ENCODE peak calls at places on chromosomes 6 and 20, in eight cellular contexts. B is stimulated activated CD4-positive, alpha-beta T cell treated with anti-CD3 and anti-CD28 coated beads, TNF-alpha, amount 100 ng/mL, for 1 hour; N is PC-3; H is ecto neural progenitor cell; Z is activated T-helper 1 cell treated with Interleukin-2 at 50 U/mL for 16 hours; G is activated T-cell treated with anti-CD3 and anti-CD28 coated beads for 1 hour; I is prostate gland; W is HFF-Myc. Y is an unnamed sample.

GRCh38 chr6:82298012-82298411 is 50.5 kb upstream of the IBTK start:
- DNase-seq in H (no peak), W (peak; percentile 10), I (no peak), G (no peak), N (peak; percentile 78), Z (no peak), B (no peak), Y (peak; percentile 49)

GRCh38 chr6:53578371-53578770 is 33.5 kb upstream of the GCLC start:
- DNase-seq in Z (no peak), N (no peak), I (no peak), H (no peak), B (no peak), G (no peak), W (no peak), Y (no peak)

GRCh38 chr6:143397229-143398222 is 53.0 kb downstream of the ADAT2 start:
- DNase-seq in I (peak; percentile 68), W (peak; percentile 58), N (peak; percentile 92), Z (no peak), G (no peak), B (no peak), H (no peak), Y (peak; percentile 90)

GRCh38 chr6:28002181-28002580 is 45.1 kb downstream of the OR2B6 start:
- DNase-seq in Z (no peak), I (no peak), B (no peak), W (no peak), H (no peak), G (no peak), N (peak; percentile 49), Y (no peak)

GRCh38 chr6:14706378-14706929 is 539.4 kb upstream of the JARID2 start:
- DNase-seq in B (peak; percentile 47), I (no peak), H (no peak), W (peak; percentile 61), G (no peak), Z (no peak), N (peak; percentile 93), Y (no peak)

GRCh38 chr6:45606831-45607400 is 229.2 kb upstream of the SUPT3H start:
- DNase-seq in W (no peak), G (no peak), N (no peak), H (no peak), I (no peak), Z (no peak), B (no peak), Y (no peak)

GRCh38 chr6:170166511-170167122 is 124.3 kb downstream of the DLL1 start:
- DNase-seq in W (no peak), N (no peak), Z (no peak), B (no peak), H (no peak), G (no peak), I (no peak), Y (no peak)

GRCh38 chr6:157647261-157647915 is 175.7 kb upstream of the SNX9 start:
- DNase-seq in G (no peak), B (no peak), W (no peak), H (no peak), N (no peak), Z (no peak), I (no peak), Y (no peak)

GRCh38 chr20:33852971-33853813 is 42.0 kb downstream of the CHMP4B start:
- DNase-seq in B (no peak), W (no peak), H (no peak), N (no peak), Z (peak; percentile 9), G (peak; percentile 19), I (no peak), Y (no peak)

GRCh38 chr6:42429836-42430235 is 21.9 kb downstream of the TRERF1 start:
- DNase-seq in G (no peak), W (no peak), H (no peak), B (no peak), N (no peak), Z (no peak), I (no peak), Y (no peak)

GRCh38 chr6:79077680-79078056 is 386 bp downstream of the PHIP start:
- DNase-seq in W (no peak), H (no peak), B (no peak), G (no peak), Z (peak; percentile 27), N (peak; percentile 16), I (no peak), Y (no peak)

GRCh38 chr6:30149234-30149633 is 11.8 kb downstream of the TRIM10 start:
- DNase-seq in N (peak; percentile 13), G (no peak), Z (no peak), H (no peak), B (no peak), I (no peak), W (no peak), Y (no peak)

GRCh38 chr20:51495921-51496545 is 46.5 kb downstream of the NFATC2 start:
- DNase-seq in H (no peak), I (no peak), N (no peak), W (no peak), G (no peak), B (no peak), Z (no peak), Y (no peak)

GRCh38 chr6:101716810-101717209 is 323.3 kb downstream of the GRIK2 start:
- DNase-seq in W (no peak), Z (no peak), H (no peak), N (no peak), I (no peak), B (no peak), G (no peak), Y (no peak)

GRCh38 chr20:44231193-44231592 is 15.9 kb upstream of the GDAP1L1 start:
- DNase-seq in B (no peak), W (no peak), I (no peak), N (no peak), H (no peak), G (no peak), Z (no peak), Y (peak; percentile 59)

Y was measured in endodermal cell.